ENCODE peak calls at places on chromosomes 3 and 15, in nine cellular contexts. One of them, this sample, is unnamed.

GRCh38 chr3:177802151-177802900 is 605.0 kb upstream of the TBL1XR1 start:
- DNase-seq in dorsolateral prefrontal cortex: no peak
- DNase-seq in colonic mucosa: no peak
- DNase-seq in IMR-90: peak
- DNase-seq in hepatocyte: no peak
- DNase-seq in aorta: no peak
- DNase-seq in transverse colon: no peak
- DNase-seq in MM.1S: no peak
- DNase-seq in uterus: no peak
- DNase-seq in this sample: no peak

GRCh38 chr15:84033793-84034553 is 201.6 kb upstream of the GOLGA6L4 start:
- DNase-seq in MM.1S: no peak
- DNase-seq in transverse colon: no peak
- DNase-seq in uterus: no peak
- DNase-seq in hepatocyte: no peak
- DNase-seq in dorsolateral prefrontal cortex: no peak
- DNase-seq in aorta: no peak
- DNase-seq in IMR-90: peak
- DNase-seq in colonic mucosa: no peak
- DNase-seq in this sample: no peak

GRCh38 chr3:162525052-162525451 is 1028.4 kb downstream of the OTOL1 start:
- DNase-seq in uterus: no peak
- DNase-seq in IMR-90: peak
- DNase-seq in MM.1S: no peak
- DNase-seq in dorsolateral prefrontal cortex: no peak
- DNase-seq in transverse colon: peak
- DNase-seq in aorta: no peak
- DNase-seq in hepatocyte: peak
- DNase-seq in colonic mucosa: peak
- DNase-seq in this sample: no peak

GRCh38 chr15:75030023-75030413 is 6.6 kb downstream of the PPCDC start:
- DNase-seq in transverse colon: no peak
- DNase-seq in IMR-90: peak
- DNase-seq in hepatocyte: no peak
- DNase-seq in dorsolateral prefrontal cortex: no peak
- DNase-seq in aorta: peak
- DNase-seq in uterus: peak
- DNase-seq in colonic mucosa: no peak
- DNase-seq in MM.1S: no peak
- DNase-seq in this sample: peak

GRCh38 chr15:100565591-100565990 is 36.4 kb downstream of the LINS1 start:
- DNase-seq in hepatocyte: no peak
- DNase-seq in transverse colon: no peak
- DNase-seq in MM.1S: no peak
- DNase-seq in uterus: no peak
- DNase-seq in aorta: no peak
- DNase-seq in colonic mucosa: no peak
- DNase-seq in dorsolateral prefrontal cortex: no peak
- DNase-seq in IMR-90: no peak
- DNase-seq in this sample: no peak

GRCh38 chr3:190504354-190505125 is 9.3 kb upstream of the IL1RAP start:
- DNase-seq in dorsolateral prefrontal cortex: no peak
- DNase-seq in hepatocyte: no peak
- DNase-seq in uterus: no peak
- DNase-seq in MM.1S: no peak
- DNase-seq in aorta: no peak
- DNase-seq in IMR-90: peak
- DNase-seq in transverse colon: no peak
- DNase-seq in colonic mucosa: no peak
- DNase-seq in this sample: no peak

GRCh38 chr3:64149886-64150285 is 75.4 kb downstream of the PRICKLE2 start:
- DNase-seq in MM.1S: no peak
- DNase-seq in hepatocyte: no peak
- DNase-seq in colonic mucosa: no peak
- DNase-seq in transverse colon: no peak
- DNase-seq in uterus: no peak
- DNase-seq in aorta: no peak
- DNase-seq in IMR-90: no peak
- DNase-seq in dorsolateral prefrontal cortex: no peak
- DNase-seq in this sample: no peak

GRCh38 chr15:101310508-101310907 is 15.5 kb upstream of the SNRPA1 start:
- DNase-seq in hepatocyte: no peak
- DNase-seq in uterus: peak
- DNase-seq in dorsolateral prefrontal cortex: peak
- DNase-seq in IMR-90: no peak
- DNase-seq in transverse colon: no peak
- DNase-seq in aorta: no peak
- DNase-seq in MM.1S: no peak
- DNase-seq in colonic mucosa: no peak
- DNase-seq in this sample: no peak

DNA sequence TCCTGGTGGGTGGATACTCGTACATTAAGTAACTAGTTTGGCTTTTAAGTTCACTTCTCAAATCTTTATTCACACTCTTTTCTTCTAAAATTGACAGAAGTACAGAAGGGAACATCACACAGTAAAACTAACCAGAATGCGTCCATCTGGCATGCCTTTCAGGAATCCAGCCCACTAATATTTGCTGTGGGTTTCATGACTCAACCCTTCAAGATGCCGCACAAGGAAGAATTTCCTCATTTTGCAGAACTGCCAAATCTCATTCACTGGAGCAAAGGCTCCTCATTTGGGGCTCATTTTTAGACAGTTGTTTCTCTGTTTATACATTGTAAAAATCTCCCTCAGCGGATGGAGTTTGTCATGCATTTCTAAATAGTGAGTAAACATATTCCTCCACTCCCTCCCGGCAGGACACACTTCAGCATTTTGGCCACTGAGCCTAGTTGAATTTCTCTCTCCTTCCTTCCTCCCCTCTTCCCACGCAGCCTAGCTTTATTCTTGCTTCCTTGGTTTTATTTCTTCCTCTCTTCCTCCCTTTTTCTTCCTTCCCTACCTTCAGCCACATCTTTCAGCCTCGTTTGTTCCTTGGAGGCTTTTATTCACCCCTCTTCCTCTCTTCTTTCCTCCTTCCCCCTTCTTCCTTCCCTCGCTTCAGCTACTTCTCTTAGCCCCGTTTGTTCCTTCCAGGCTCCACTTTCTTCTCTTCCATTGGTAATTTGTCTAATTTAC is 419.3 kb upstream of the NAALADL2 start:
- DNase-seq in aorta: no peak
- DNase-seq in hepatocyte: peak
- DNase-seq in dorsolateral prefrontal cortex: no peak
- DNase-seq in transverse colon: peak
- DNase-seq in IMR-90: peak
- DNase-seq in MM.1S: no peak
- DNase-seq in colonic mucosa: peak
- DNase-seq in uterus: peak
- DNase-seq in this sample: no peak
- H3K27ac ChIP-seq in aorta: peak
- H3K27ac ChIP-seq in hepatocyte: peak
- H3K27ac ChIP-seq in dorsolateral prefrontal cortex: peak
- H3K27ac ChIP-seq in transverse colon: peak
- H3K27ac ChIP-seq in IMR-90: peak
- H3K27ac ChIP-seq in MM.1S: no peak
- H3K27ac ChIP-seq in colonic mucosa: peak
- H3K27ac ChIP-seq in uterus: peak
- H3K27ac ChIP-seq in this sample: peak

GRCh38 chr3:4472766-4473165 is 5.7 kb upstream of the SUMF1 start:
- DNase-seq in aorta: no peak
- DNase-seq in colonic mucosa: no peak
- DNase-seq in hepatocyte: no peak
- DNase-seq in IMR-90: no peak
- DNase-seq in uterus: no peak
- DNase-seq in MM.1S: no peak
- DNase-seq in dorsolateral prefrontal cortex: no peak
- DNase-seq in transverse colon: no peak
- DNase-seq in this sample: no peak

GRCh38 chr3:4478226-4478625 is 11.2 kb upstream of the SUMF1 start:
- DNase-seq in dorsolateral prefrontal cortex: no peak
- DNase-seq in hepatocyte: no peak
- DNase-seq in uterus: no peak
- DNase-seq in IMR-90: no peak
- DNase-seq in aorta: no peak
- DNase-seq in transverse colon: no peak
- DNase-seq in colonic mucosa: no peak
- DNase-seq in MM.1S: no peak
- DNase-seq in this sample: no peak

GRCh38 chr3:4474683-4475490 is 7.8 kb upstream of the SUMF1 start:
- DNase-seq in hepatocyte: no peak
- DNase-seq in uterus: no peak
- DNase-seq in colonic mucosa: no peak
- DNase-seq in IMR-90: peak
- DNase-seq in transverse colon: no peak
- DNase-seq in aorta: no peak
- DNase-seq in MM.1S: no peak
- DNase-seq in dorsolateral prefrontal cortex: no peak
- DNase-seq in this sample: peak

GRCh38 chr3:4472312-4472711 is 5.2 kb upstream of the SUMF1 start:
- DNase-seq in MM.1S: no peak
- DNase-seq in aorta: no peak
- DNase-seq in IMR-90: no peak
- DNase-seq in dorsolateral prefrontal cortex: no peak
- DNase-seq in hepatocyte: no peak
- DNase-seq in transverse colon: no peak
- DNase-seq in uterus: no peak
- DNase-seq in colonic mucosa: no peak
- DNase-seq in this sample: no peak

GRCh38 chr3:4476507-4476906 is 9.4 kb upstream of the SUMF1 start:
- DNase-seq in hepatocyte: no peak
- DNase-seq in dorsolateral prefrontal cortex: no peak
- DNase-seq in MM.1S: no peak
- DNase-seq in colonic mucosa: no peak
- DNase-seq in IMR-90: no peak
- DNase-seq in aorta: no peak
- DNase-seq in transverse colon: no peak
- DNase-seq in uterus: no peak
- DNase-seq in this sample: no peak
- H3K27ac ChIP-seq in hepatocyte: no peak
- H3K27ac ChIP-seq in dorsolateral prefrontal cortex: no peak
- H3K27ac ChIP-seq in MM.1S: no peak
- H3K27ac ChIP-seq in colonic mucosa: no peak
- H3K27ac ChIP-seq in IMR-90: no peak
- H3K27ac ChIP-seq in aorta: no peak
- H3K27ac ChIP-seq in transverse colon: no peak
- H3K27ac ChIP-seq in uterus: no peak
- H3K27ac ChIP-seq in this sample: no peak

GRCh38 chr15:90038639-90039095 is 37.5 kb downstream of the ZNF710 start:
- DNase-seq in aorta: no peak
- DNase-seq in hepatocyte: no peak
- DNase-seq in IMR-90: no peak
- DNase-seq in uterus: no peak
- DNase-seq in colonic mucosa: no peak
- DNase-seq in dorsolateral prefrontal cortex: no peak
- DNase-seq in MM.1S: no peak
- DNase-seq in transverse colon: no peak
- DNase-seq in this sample: no peak

GRCh38 chr15:90036343-90036742 is 35.2 kb downstream of the ZNF710 start:
- DNase-seq in aorta: no peak
- DNase-seq in colonic mucosa: no peak
- DNase-seq in transverse colon: peak
- DNase-seq in uterus: no peak
- DNase-seq in dorsolateral prefrontal cortex: no peak
- DNase-seq in IMR-90: no peak
- DNase-seq in hepatocyte: no peak
- DNase-seq in MM.1S: no peak
- DNase-seq in this sample: peak

GRCh38 chr15:90036806-90037509 is 35.8 kb downstream of the ZNF710 start:
- DNase-seq in transverse colon: peak
- DNase-seq in IMR-90: no peak
- DNase-seq in uterus: peak
- DNase-seq in aorta: no peak
- DNase-seq in dorsolateral prefrontal cortex: no peak
- DNase-seq in hepatocyte: no peak
- DNase-seq in MM.1S: no peak
- DNase-seq in colonic mucosa: no peak
- DNase-seq in this sample: no peak

GRCh38 chr15:90037510-90037860 is 36.4 kb downstream of the ZNF710 start:
- DNase-seq in aorta: no peak
- DNase-seq in MM.1S: no peak
- DNase-seq in IMR-90: peak
- DNase-seq in uterus: peak
- DNase-seq in dorsolateral prefrontal cortex: no peak
- DNase-seq in hepatocyte: no peak
- DNase-seq in transverse colon: no peak
- DNase-seq in colonic mucosa: no peak
- DNase-seq in this sample: no peak

GRCh38 chr15:90037961-90038633 is 37.0 kb downstream of the ZNF710 start:
- DNase-seq in aorta: no peak
- DNase-seq in dorsolateral prefrontal cortex: no peak
- DNase-seq in uterus: no peak
- DNase-seq in MM.1S: peak
- DNase-seq in colonic mucosa: no peak
- DNase-seq in transverse colon: no peak
- DNase-seq in hepatocyte: peak
- DNase-seq in IMR-90: peak
- DNase-seq in this sample: no peak
- H3K27ac ChIP-seq in aorta: no peak
- H3K27ac ChIP-seq in dorsolateral prefrontal cortex: no peak
- H3K27ac ChIP-seq in uterus: no peak
- H3K27ac ChIP-seq in MM.1S: peak
- H3K27ac ChIP-seq in colonic mucosa: no peak
- H3K27ac ChIP-seq in transverse colon: no peak
- H3K27ac ChIP-seq in hepatocyte: peak
- H3K27ac ChIP-seq in IMR-90: peak
- H3K27ac ChIP-seq in this sample: no peak

GRCh38 chr15:43276563-43277200 is 10.0 kb upstream of the TGM5 start:
- DNase-seq in dorsolateral prefrontal cortex: no peak
- DNase-seq in aorta: no peak
- DNase-seq in hepatocyte: no peak
- DNase-seq in IMR-90: no peak
- DNase-seq in colonic mucosa: no peak
- DNase-seq in transverse colon: no peak
- DNase-seq in MM.1S: no peak
- DNase-seq in uterus: no peak
- DNase-seq in this sample: peak

GRCh38 chr15:43277231-43277823 is 10.6 kb upstream of the TGM5 start:
- DNase-seq in dorsolateral prefrontal cortex: no peak
- DNase-seq in colonic mucosa: no peak
- DNase-seq in uterus: no peak
- DNase-seq in IMR-90: no peak
- DNase-seq in aorta: no peak
- DNase-seq in MM.1S: no peak
- DNase-seq in transverse colon: no peak
- DNase-seq in hepatocyte: no peak
- DNase-seq in this sample: peak

GRCh38 chr15:43273243-43273642 is 6.5 kb upstream of the TGM5 start:
- DNase-seq in hepatocyte: no peak
- DNase-seq in MM.1S: no peak
- DNase-seq in transverse colon: no peak
- DNase-seq in uterus: no peak
- DNase-seq in aorta: no peak
- DNase-seq in colonic mucosa: no peak
- DNase-seq in dorsolateral prefrontal cortex: no peak
- DNase-seq in IMR-90: no peak
- DNase-seq in this sample: peak

GRCh38 chr15:43275736-43276562 is 9.2 kb upstream of the TGM5 start:
- DNase-seq in dorsolateral prefrontal cortex: no peak
- DNase-seq in MM.1S: no peak
- DNase-seq in aorta: no peak
- DNase-seq in IMR-90: no peak
- DNase-seq in hepatocyte: no peak
- DNase-seq in uterus: no peak
- DNase-seq in colonic mucosa: no peak
- DNase-seq in transverse colon: no peak
- DNase-seq in this sample: peak

GRCh38 chr15:43274136-43274535 is 7.4 kb upstream of the TGM5 start:
- DNase-seq in MM.1S: no peak
- DNase-seq in transverse colon: no peak
- DNase-seq in colonic mucosa: no peak
- DNase-seq in aorta: no peak
- DNase-seq in dorsolateral prefrontal cortex: no peak
- DNase-seq in IMR-90: no peak
- DNase-seq in uterus: no peak
- DNase-seq in hepatocyte: no peak
- DNase-seq in this sample: peak
- H3K27ac ChIP-seq in MM.1S: no peak
- H3K27ac ChIP-seq in transverse colon: no peak
- H3K27ac ChIP-seq in colonic mucosa: no peak
- H3K27ac ChIP-seq in aorta: no peak
- H3K27ac ChIP-seq in dorsolateral prefrontal cortex: no peak
- H3K27ac ChIP-seq in IMR-90: no peak
- H3K27ac ChIP-seq in uterus: no peak
- H3K27ac ChIP-seq in hepatocyte: no peak
- H3K27ac ChIP-seq in this sample: no peak